ENCODE peak calls at places on chromosomes 13 and 19, in five cellular contexts. One of them, this sample, is unnamed.

GRCh38 chr13:66805657-66806056 is 424.5 kb downstream of the PCDH9 start:
- ATAC-seq in PC-3: peak; percentile 41
- ATAC-seq in right cardiac atrium: peak; percentile 72
- ATAC-seq in stimulated activated naive B cell treated with anti-CD40 and anti-IgM and Interleukin-4, amounts not matched to agents 10 μg/mL and 1 μg/mL and 100 μg/mL, for 72 hours: no peak
- ATAC-seq in activated naive CD4-positive, alpha-beta T cell treated with anti-CD3 and anti-CD28 coated beads, Interleukin-2, amount 50 U/mL, for 72 hours: no peak
- ATAC-seq in this sample: no peak

GRCh38 chr13:70108276-70108845 is at the start of gene KLHL1:
- ATAC-seq in activated naive CD4-positive, alpha-beta T cell treated with anti-CD3 and anti-CD28 coated beads, Interleukin-2, amount 50 U/mL, for 72 hours: no peak
- ATAC-seq in right cardiac atrium: no peak
- ATAC-seq in stimulated activated naive B cell treated with anti-CD40 and anti-IgM and Interleukin-4, amounts not matched to agents 10 μg/mL and 1 μg/mL and 100 μg/mL, for 72 hours: no peak
- ATAC-seq in PC-3: no peak
- ATAC-seq in this sample: no peak

GRCh38 chr19:14495678-14496028 is 274 bp downstream of the GIPC1 start:
- ATAC-seq in stimulated activated naive B cell treated with anti-CD40 and anti-IgM and Interleukin-4, amounts not matched to agents 10 μg/mL and 1 μg/mL and 100 μg/mL, for 72 hours: no peak
- ATAC-seq in activated naive CD4-positive, alpha-beta T cell treated with anti-CD3 and anti-CD28 coated beads, Interleukin-2, amount 50 U/mL, for 72 hours: no peak
- ATAC-seq in PC-3: peak; percentile 1
- ATAC-seq in right cardiac atrium: no peak
- ATAC-seq in this sample: no peak

GRCh38 chr13:30739646-30740642 is 4.6 kb downstream of the ALOX5AP start:
- ATAC-seq in stimulated activated naive B cell treated with anti-CD40 and anti-IgM and Interleukin-4, amounts not matched to agents 10 μg/mL and 1 μg/mL and 100 μg/mL, for 72 hours: peak; percentile 20
- ATAC-seq in PC-3: peak; percentile 73
- ATAC-seq in right cardiac atrium: no peak
- ATAC-seq in activated naive CD4-positive, alpha-beta T cell treated with anti-CD3 and anti-CD28 coated beads, Interleukin-2, amount 50 U/mL, for 72 hours: peak; percentile 84
- ATAC-seq in this sample: peak; percentile 73

GRCh38 chr19:53388904-53389303 is 6.0 kb upstream of the ZNF765 start:
- ATAC-seq in stimulated activated naive B cell treated with anti-CD40 and anti-IgM and Interleukin-4, amounts not matched to agents 10 μg/mL and 1 μg/mL and 100 μg/mL, for 72 hours: no peak
- ATAC-seq in right cardiac atrium: no peak
- ATAC-seq in activated naive CD4-positive, alpha-beta T cell treated with anti-CD3 and anti-CD28 coated beads, Interleukin-2, amount 50 U/mL, for 72 hours: no peak
- ATAC-seq in PC-3: peak; percentile 90
- ATAC-seq in this sample: no peak

GRCh38 chr19:45641274-45642105 is 2.3 kb upstream of the EML2 start:
- ATAC-seq in PC-3: peak; percentile 51
- ATAC-seq in right cardiac atrium: peak; percentile 47
- ATAC-seq in activated naive CD4-positive, alpha-beta T cell treated with anti-CD3 and anti-CD28 coated beads, Interleukin-2, amount 50 U/mL, for 72 hours: peak; percentile 20
- ATAC-seq in stimulated activated naive B cell treated with anti-CD40 and anti-IgM and Interleukin-4, amounts not matched to agents 10 μg/mL and 1 μg/mL and 100 μg/mL, for 72 hours: peak; percentile 57
- ATAC-seq in this sample: peak; percentile 52

GRCh38 chr13:98447881-98448641 is 128.8 kb downstream of the STK24 start:
- ATAC-seq in stimulated activated naive B cell treated with anti-CD40 and anti-IgM and Interleukin-4, amounts not matched to agents 10 μg/mL and 1 μg/mL and 100 μg/mL, for 72 hours: no peak
- ATAC-seq in activated naive CD4-positive, alpha-beta T cell treated with anti-CD3 and anti-CD28 coated beads, Interleukin-2, amount 50 U/mL, for 72 hours: no peak
- ATAC-seq in right cardiac atrium: no peak
- ATAC-seq in PC-3: no peak
- ATAC-seq in this sample: peak; percentile 61

GRCh38 chr13:23436680-23437079 is 3.2 kb upstream of the SACS start:
- ATAC-seq in PC-3: no peak
- ATAC-seq in right cardiac atrium: no peak
- ATAC-seq in stimulated activated naive B cell treated with anti-CD40 and anti-IgM and Interleukin-4, amounts not matched to agents 10 μg/mL and 1 μg/mL and 100 μg/mL, for 72 hours: no peak
- ATAC-seq in activated naive CD4-positive, alpha-beta T cell treated with anti-CD3 and anti-CD28 coated beads, Interleukin-2, amount 50 U/mL, for 72 hours: no peak
- ATAC-seq in this sample: no peak

GRCh38 chr13:43611631-43612416 is 174.9 kb downstream of the ENOX1 start:
- ATAC-seq in right cardiac atrium: peak; percentile 41
- ATAC-seq in activated naive CD4-positive, alpha-beta T cell treated with anti-CD3 and anti-CD28 coated beads, Interleukin-2, amount 50 U/mL, for 72 hours: no peak
- ATAC-seq in stimulated activated naive B cell treated with anti-CD40 and anti-IgM and Interleukin-4, amounts not matched to agents 10 μg/mL and 1 μg/mL and 100 μg/mL, for 72 hours: no peak
- ATAC-seq in PC-3: no peak
- ATAC-seq in this sample: no peak

GRCh38 chr13:108283110-108283509 is 13.6 kb downstream of the TNFSF13B start:
- ATAC-seq in activated naive CD4-positive, alpha-beta T cell treated with anti-CD3 and anti-CD28 coated beads, Interleukin-2, amount 50 U/mL, for 72 hours: no peak
- ATAC-seq in stimulated activated naive B cell treated with anti-CD40 and anti-IgM and Interleukin-4, amounts not matched to agents 10 μg/mL and 1 μg/mL and 100 μg/mL, for 72 hours: no peak
- ATAC-seq in right cardiac atrium: peak; percentile 68
- ATAC-seq in PC-3: no peak
- ATAC-seq in this sample: no peak

GRCh38 chr19:34173145-34173956 is 1.0 kb downstream of the LSM14A start:
- ATAC-seq in stimulated activated naive B cell treated with anti-CD40 and anti-IgM and Interleukin-4, amounts not matched to agents 10 μg/mL and 1 μg/mL and 100 μg/mL, for 72 hours: no peak
- ATAC-seq in activated naive CD4-positive, alpha-beta T cell treated with anti-CD3 and anti-CD28 coated beads, Interleukin-2, amount 50 U/mL, for 72 hours: no peak
- ATAC-seq in right cardiac atrium: peak; percentile 15
- ATAC-seq in PC-3: peak; percentile 29
- ATAC-seq in this sample: peak; percentile 1